ENCODE peak calls at places on chromosomes 4 and X, in eight cellular contexts. E, O, G, T, F, Z, S and V are unnamed samples. For H3K27me3, the result is how much of the 10 kb centered on the place peaks cover.

GRCh38 chrX:13162772-13163171 is 118.4 kb upstream of the FAM9C start:
- DNase-seq in E (no peak), O (no peak), G (no peak), T (no peak), F (no peak), Z (no peak), S (no peak), V (no peak)

GRCh38 chrX:53086464-53086863 is 4.3 kb downstream of the TSPYL2 start:
- DNase-seq in E (no peak), O (peak), G (no peak), T (no peak), F (no peak), Z (peak), S (peak), V (no peak)

GRCh38 chr4:27305246-27305645 is 444.6 kb downstream of the STIM2 start:
- DNase-seq in E (no peak), O (no peak), G (no peak), T (no peak), F (no peak), Z (no peak), S (no peak), V (no peak)

GRCh38 chrX:31165241-31166035 is 93.6 kb upstream of the FTHL17 start:
- DNase-seq in E (no peak), O (no peak), G (no peak), T (no peak), F (no peak), Z (no peak), S (peak), V (no peak)

GRCh38 chr4:183553601-183554345 is 48.9 kb downstream of the ING2 start:
- DNase-seq in E (no peak), O (no peak), G (no peak), T (no peak), F (no peak), Z (no peak), S (no peak), V (no peak)

GRCh38 chr4:150265806-150266205 is 187.6 kb downstream of the DCLK2 start:
- DNase-seq in E (no peak), O (no peak), G (no peak), T (no peak), F (no peak), Z (no peak), S (no peak), V (no peak)

GRCh38 chr4:113003841-113004240 is 45.6 kb upstream of the ANK2 start:
- DNase-seq in E (no peak), O (no peak), G (no peak), T (no peak), F (no peak), Z (no peak), S (no peak), V (no peak)

GRCh38 chr4:113869743-113870375 is 108.3 kb upstream of the CAMK2D start:
- DNase-seq in E (no peak), O (no peak), G (no peak), T (no peak), F (no peak), Z (no peak), S (no peak), V (no peak)

GRCh38 chr4:46196086-46196485 is 72.2 kb upstream of the GABRG1 start:
- DNase-seq in E (no peak), O (no peak), G (peak), T (no peak), F (no peak), Z (no peak), S (no peak), V (no peak)

GRCh38 chr4:98501383-98501782 is 157.0 kb downstream of the TSPAN5 start:
- DNase-seq in E (no peak), O (no peak), G (no peak), T (no peak), F (no peak), Z (no peak), S (no peak), V (no peak)

GRCh38 chr4:6008092-6008551 is 10.1 kb downstream of the C4orf50 start:
- DNase-seq in E (no peak), O (no peak), G (peak), T (no peak), F (no peak), Z (no peak), S (no peak), V (no peak)

GRCh38 chr4:169410839-169411770 is 140.3 kb upstream of the SH3RF1 start:
- DNase-seq in E (peak), O (no peak), G (no peak), T (peak), F (peak), Z (no peak), S (peak), V (no peak)

GRCh38 chr4:66572949-66573348 is 902.7 kb upstream of the EPHA5 start:
- DNase-seq in E (no peak), O (no peak), G (no peak), T (no peak), F (no peak), Z (no peak), S (peak), V (no peak)

DNA sequence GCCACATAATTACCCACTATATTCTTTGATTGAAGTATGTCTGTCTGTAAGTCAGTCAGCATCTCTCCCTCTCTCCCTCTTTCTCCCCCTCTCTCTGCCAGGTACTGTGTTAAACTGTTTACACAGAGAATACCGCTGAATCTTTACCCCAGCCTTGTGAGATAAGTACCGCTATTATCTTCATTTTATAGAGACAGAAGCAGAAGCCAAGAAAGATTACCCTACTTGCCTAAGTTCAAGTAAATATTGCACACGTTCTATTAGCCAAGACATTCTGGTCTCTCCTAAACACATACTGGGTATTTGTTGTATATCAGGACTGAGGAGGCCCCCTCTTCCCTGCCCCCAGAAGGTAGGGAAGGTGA is 695 bp upstream of the GPR101 start:
- DNase-seq in E (no peak), O (no peak), G (no peak), T (no peak), F (no peak), Z (no peak), S (no peak), V (no peak)
- H3K27me3 ChIP-seq in E (half or more), O (under half), G (half or more), T (under half), F (under half), Z (under half), S (half or more), V (half or more)

GRCh38 chr4:82901129-82901718 is 689 bp downstream of the THAP9 start:
- DNase-seq in E (no peak), O (no peak), G (no peak), T (no peak), F (no peak), Z (no peak), S (no peak), V (no peak)

GRCh38 chr4:82900335-82901128 is at the start of gene THAP9:
- DNase-seq in E (peak), O (peak), G (peak), T (peak), F (peak), Z (peak), S (peak), V (peak)

GRCh38 chr4:82898322-82899243 is 2.0 kb upstream of the THAP9 start:
- DNase-seq in E (no peak), O (no peak), G (no peak), T (no peak), F (no peak), Z (peak), S (peak), V (no peak)

GRCh38 chr4:82900016-82900334 is 560 bp upstream of the THAP9 start:
- DNase-seq in E (no peak), O (no peak), G (no peak), T (no peak), F (no peak), Z (no peak), S (no peak), V (no peak)

GRCh38 chr4:82899339-82899738 is 1.2 kb upstream of the THAP9 start:
- DNase-seq in E (no peak), O (no peak), G (no peak), T (no peak), F (no peak), Z (no peak), S (no peak), V (no peak)
- H3K4me3 ChIP-seq in E (peak), O (peak), G (peak), T (peak), F (peak), Z (peak), S (peak), V (peak)

DNA sequence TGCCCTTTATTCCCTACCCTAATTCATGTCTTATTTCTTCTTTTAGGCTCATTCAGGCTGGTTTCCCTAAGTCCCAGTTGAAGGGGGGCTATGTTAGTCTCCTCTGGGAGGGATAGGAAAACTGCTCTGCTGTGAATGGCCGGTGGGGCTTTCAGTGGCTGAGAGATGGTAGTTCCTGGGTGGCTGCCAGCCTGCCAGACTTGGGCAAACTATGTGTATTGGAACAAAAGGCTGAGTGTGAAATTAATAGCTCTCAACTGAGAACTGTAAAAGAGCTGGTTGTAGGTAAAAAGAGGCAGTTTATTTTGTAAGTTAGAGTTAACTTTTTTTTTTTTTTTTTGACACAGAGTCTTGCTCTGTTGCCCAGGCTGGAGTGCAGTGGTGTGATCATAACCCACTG is 28.8 kb downstream of the ARHGAP10 start:
- DNase-seq in E (peak), O (no peak), G (no peak), T (no peak), F (no peak), Z (peak), S (no peak), V (no peak)
- H3K27me3 ChIP-seq in E (under half), O (under half), G (under half), T (under half), F (under half), Z (under half), S (under half), V (under half)

DNA sequence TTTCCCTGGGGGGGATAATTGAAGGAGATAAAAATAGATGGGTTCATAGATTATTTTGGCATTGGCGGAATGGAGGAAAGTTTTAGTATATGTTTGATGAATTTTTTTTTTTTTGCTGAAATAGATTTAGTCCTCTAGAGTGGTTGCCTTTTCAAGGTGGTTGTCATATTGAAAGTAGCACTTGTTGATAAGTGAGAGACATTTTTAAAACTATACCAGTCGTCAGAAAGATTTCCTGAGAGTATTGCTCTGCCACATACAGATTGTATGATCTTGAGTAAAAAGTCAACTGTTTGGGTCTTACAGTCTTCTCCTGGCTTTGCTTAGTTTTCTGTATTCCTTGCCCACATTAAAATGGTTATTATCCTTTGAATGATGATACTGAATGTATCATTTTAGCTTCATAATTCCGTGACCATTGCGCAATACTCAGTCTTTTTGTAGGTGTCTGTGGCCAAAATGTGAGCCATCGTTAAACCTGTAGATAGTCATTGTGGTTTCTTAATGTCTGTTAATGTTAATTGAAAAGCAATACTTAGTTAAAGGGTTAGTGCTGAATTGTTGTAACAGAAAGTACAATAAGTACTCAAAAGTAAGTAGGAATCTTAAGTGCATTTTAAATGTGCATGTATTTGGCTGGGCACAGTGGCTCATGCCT is 7.2 kb downstream of the SMARCAD1 start:
- DNase-seq in E (no peak), O (no peak), G (no peak), T (no peak), F (no peak), Z (no peak), S (no peak), V (no peak)
- H3K4me3 ChIP-seq in E (no peak), O (no peak), G (no peak), T (no peak), F (no peak), Z (no peak), S (no peak), V (no peak)

DNA sequence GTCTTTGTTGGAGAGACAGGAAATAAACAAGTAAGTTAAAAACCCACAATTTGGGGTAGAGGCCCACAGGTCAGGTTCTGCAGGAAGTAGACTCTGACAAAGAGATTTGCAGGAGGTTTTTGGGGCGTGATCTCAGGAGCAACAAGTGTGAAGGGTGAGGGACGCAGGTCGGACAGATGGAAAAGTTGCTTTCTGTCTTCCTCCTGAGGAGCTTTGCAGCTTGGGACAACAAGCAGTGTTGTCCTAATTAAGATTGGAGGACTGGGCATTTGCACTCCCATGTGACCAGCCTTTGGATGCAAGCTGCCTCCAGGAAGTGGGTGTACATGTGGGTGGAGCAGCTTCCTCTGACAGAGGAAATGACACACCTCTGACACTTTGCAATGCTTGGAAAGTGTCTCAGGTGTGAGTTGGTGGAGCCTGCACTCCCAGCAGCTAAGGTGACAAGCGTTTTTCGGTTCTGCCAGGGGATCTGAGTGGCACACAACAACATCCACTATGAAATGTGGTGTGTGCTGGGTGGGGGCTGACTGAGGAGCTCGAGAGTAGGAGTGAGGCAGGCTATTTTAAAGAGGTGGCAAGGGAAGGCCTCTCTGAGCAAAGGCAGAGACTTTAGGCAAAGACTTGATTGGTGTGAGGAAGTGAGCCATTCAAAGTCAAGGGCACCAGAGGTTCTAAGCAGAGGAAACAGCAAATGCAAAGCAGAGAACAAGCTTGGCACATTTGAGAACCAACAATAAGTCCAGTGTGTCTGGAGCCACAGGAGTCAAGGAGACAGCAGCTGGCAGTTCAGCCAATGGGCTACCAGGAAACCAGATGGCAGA is 339.8 kb upstream of the GATB start:
- DNase-seq in E (no peak), O (no peak), G (no peak), T (peak), F (peak), Z (peak), S (no peak), V (no peak)
- H3K27me3 ChIP-seq in E (under half), O (under half), G (under half), T (under half), F (under half), Z (under half), S (under half), V (under half)

DNA sequence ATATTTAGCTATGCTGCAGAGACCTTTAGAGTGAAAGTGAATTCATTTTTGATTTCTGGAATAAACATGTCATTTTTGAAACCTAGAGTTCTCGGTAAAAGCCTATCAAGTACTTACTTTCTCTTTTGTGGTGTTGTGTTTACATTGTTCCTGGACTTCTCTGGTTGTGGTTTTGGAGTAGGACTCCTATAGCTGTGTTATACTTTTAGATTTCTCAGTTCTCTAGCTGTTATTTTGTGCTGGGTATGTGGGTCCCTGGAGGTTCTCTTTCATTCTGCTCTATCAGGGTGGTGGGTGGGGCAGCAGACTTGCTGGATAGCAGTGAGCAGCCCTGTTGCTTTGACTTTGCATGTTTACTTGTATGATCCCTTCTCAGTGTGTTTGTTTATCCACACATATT is 25.6 kb upstream of the MSMO1 start:
- DNase-seq in E (no peak), O (no peak), G (no peak), T (no peak), F (no peak), Z (peak), S (peak), V (no peak)
- H3K4me3 ChIP-seq in E (no peak), O (no peak), G (no peak), T (peak), F (peak), Z (no peak), S (no peak), V (no peak)

GRCh38 chr4:8850074-8850829 is 21.4 kb downstream of the HMX1 start:
- DNase-seq in E (no peak), O (peak), G (peak), T (no peak), F (no peak), Z (no peak), S (no peak), V (no peak)

GRCh38 chr4:8849266-8850073 is 22.2 kb downstream of the HMX1 start:
- DNase-seq in E (peak), O (peak), G (peak), T (no peak), F (no peak), Z (peak), S (no peak), V (no peak)

GRCh38 chr4:8851321-8852117 is 20.1 kb downstream of the HMX1 start:
- DNase-seq in E (no peak), O (peak), G (no peak), T (no peak), F (no peak), Z (no peak), S (no peak), V (no peak)

GRCh38 chr4:8852118-8852704 is 19.4 kb downstream of the HMX1 start:
- DNase-seq in E (no peak), O (peak), G (no peak), T (no peak), F (no peak), Z (no peak), S (no peak), V (no peak)

GRCh38 chr4:8850830-8851188 is 20.8 kb downstream of the HMX1 start:
- DNase-seq in E (no peak), O (no peak), G (no peak), T (no peak), F (no peak), Z (no peak), S (no peak), V (no peak)
- H3K27me3 ChIP-seq in E (under half), O (under half), G (under half), T (under half), F (under half), Z (under half), S (half or more), V (under half)